ENCODE peak calls at places on chromosome 22, in six cellular contexts. One of them, this sample, is unnamed.

GRCh38 chr22:49618689-49618953 is 209.1 kb downstream of the BRD1 start:
- DNase-seq in islet precursor cell: no peak
- DNase-seq in CD4-positive, alpha-beta T cell: no peak
- DNase-seq in fibroblast of pulmonary artery: no peak
- DNase-seq in activated T-helper 9 cell treated with anti-CD3 and anti-CD28 coated beads, Interleukin-2, amount 50 U/mL, for 16 hours: no peak
- DNase-seq in lower leg skin: no peak
- DNase-seq in this sample: no peak

GRCh38 chr22:43001271-43002197 is 13.4 kb downstream of the PACSIN2 start:
- DNase-seq in islet precursor cell: no peak
- DNase-seq in CD4-positive, alpha-beta T cell: no peak
- DNase-seq in fibroblast of pulmonary artery: peak; percentile 61
- DNase-seq in activated T-helper 9 cell treated with anti-CD3 and anti-CD28 coated beads, Interleukin-2, amount 50 U/mL, for 16 hours: no peak
- DNase-seq in lower leg skin: no peak
- DNase-seq in this sample: no peak

GRCh38 chr22:37599161-37599560 is 9.5 kb upstream of the GGA1 start:
- DNase-seq in islet precursor cell: no peak
- DNase-seq in CD4-positive, alpha-beta T cell: no peak
- DNase-seq in fibroblast of pulmonary artery: no peak
- DNase-seq in activated T-helper 9 cell treated with anti-CD3 and anti-CD28 coated beads, Interleukin-2, amount 50 U/mL, for 16 hours: no peak
- DNase-seq in lower leg skin: peak; percentile 46
- DNase-seq in this sample: no peak

GRCh38 chr22:29394931-29395581 is 6.7 kb upstream of the AP1B1 start:
- DNase-seq in islet precursor cell: peak; percentile 82
- DNase-seq in CD4-positive, alpha-beta T cell: peak; percentile 44
- DNase-seq in fibroblast of pulmonary artery: peak; percentile 81
- DNase-seq in activated T-helper 9 cell treated with anti-CD3 and anti-CD28 coated beads, Interleukin-2, amount 50 U/mL, for 16 hours: peak; percentile 46
- DNase-seq in lower leg skin: peak; percentile 65
- DNase-seq in this sample: peak; percentile 77

GRCh38 chr22:19057539-19057938 is 64.7 kb downstream of the DGCR2 start:
- DNase-seq in islet precursor cell: no peak
- DNase-seq in CD4-positive, alpha-beta T cell: no peak
- DNase-seq in fibroblast of pulmonary artery: no peak
- DNase-seq in activated T-helper 9 cell treated with anti-CD3 and anti-CD28 coated beads, Interleukin-2, amount 50 U/mL, for 16 hours: no peak
- DNase-seq in lower leg skin: no peak
- DNase-seq in this sample: no peak

GRCh38 chr22:20775342-20775895 is 1.5 kb downstream of the SERPIND1 start:
- DNase-seq in islet precursor cell: no peak
- DNase-seq in CD4-positive, alpha-beta T cell: no peak
- DNase-seq in fibroblast of pulmonary artery: no peak
- DNase-seq in activated T-helper 9 cell treated with anti-CD3 and anti-CD28 coated beads, Interleukin-2, amount 50 U/mL, for 16 hours: no peak
- DNase-seq in lower leg skin: no peak
- DNase-seq in this sample: no peak

GRCh38 chr22:20420157-20420842 is 17.3 kb downstream of the SCARF2 start:
- DNase-seq in islet precursor cell: peak; percentile 35
- DNase-seq in CD4-positive, alpha-beta T cell: no peak
- DNase-seq in fibroblast of pulmonary artery: no peak
- DNase-seq in activated T-helper 9 cell treated with anti-CD3 and anti-CD28 coated beads, Interleukin-2, amount 50 U/mL, for 16 hours: no peak
- DNase-seq in lower leg skin: no peak
- DNase-seq in this sample: no peak

GRCh38 chr22:46622081-46622521 is 1.9 kb downstream of the GRAMD4 start:
- DNase-seq in islet precursor cell: no peak
- DNase-seq in CD4-positive, alpha-beta T cell: no peak
- DNase-seq in fibroblast of pulmonary artery: no peak
- DNase-seq in activated T-helper 9 cell treated with anti-CD3 and anti-CD28 coated beads, Interleukin-2, amount 50 U/mL, for 16 hours: no peak
- DNase-seq in lower leg skin: no peak
- DNase-seq in this sample: no peak

GRCh38 chr22:38924197-38924952 is 33.0 kb upstream of the APOBEC3A start:
- DNase-seq in islet precursor cell: no peak
- DNase-seq in CD4-positive, alpha-beta T cell: no peak
- DNase-seq in fibroblast of pulmonary artery: peak; percentile 90
- DNase-seq in activated T-helper 9 cell treated with anti-CD3 and anti-CD28 coated beads, Interleukin-2, amount 50 U/mL, for 16 hours: no peak
- DNase-seq in lower leg skin: peak; percentile 65
- DNase-seq in this sample: peak; percentile 85

GRCh38 chr22:39568278-39568981 is 2.1 kb upstream of the CACNA1I start:
- DNase-seq in islet precursor cell: no peak
- DNase-seq in CD4-positive, alpha-beta T cell: no peak
- DNase-seq in fibroblast of pulmonary artery: no peak
- DNase-seq in activated T-helper 9 cell treated with anti-CD3 and anti-CD28 coated beads, Interleukin-2, amount 50 U/mL, for 16 hours: no peak
- DNase-seq in lower leg skin: no peak
- DNase-seq in this sample: no peak

GRCh38 chr22:26687439-26687838 is 30.1 kb downstream of the MIAT start:
- DNase-seq in islet precursor cell: no peak
- DNase-seq in CD4-positive, alpha-beta T cell: no peak
- DNase-seq in fibroblast of pulmonary artery: no peak
- DNase-seq in activated T-helper 9 cell treated with anti-CD3 and anti-CD28 coated beads, Interleukin-2, amount 50 U/mL, for 16 hours: no peak
- DNase-seq in lower leg skin: no peak
- DNase-seq in this sample: no peak

GRCh38 chr22:26549902-26550497 is 37.7 kb upstream of the TFIP11 start:
- DNase-seq in islet precursor cell: no peak
- DNase-seq in CD4-positive, alpha-beta T cell: no peak
- DNase-seq in fibroblast of pulmonary artery: no peak
- DNase-seq in activated T-helper 9 cell treated with anti-CD3 and anti-CD28 coated beads, Interleukin-2, amount 50 U/mL, for 16 hours: no peak
- DNase-seq in lower leg skin: no peak
- DNase-seq in this sample: no peak

GRCh38 chr22:39219071-39220050 is 25.4 kb downstream of the PDGFB start:
- DNase-seq in islet precursor cell: peak; percentile 37
- DNase-seq in CD4-positive, alpha-beta T cell: no peak
- DNase-seq in fibroblast of pulmonary artery: no peak
- DNase-seq in activated T-helper 9 cell treated with anti-CD3 and anti-CD28 coated beads, Interleukin-2, amount 50 U/mL, for 16 hours: no peak
- DNase-seq in lower leg skin: no peak
- DNase-seq in this sample: no peak

GRCh38 chr22:42388130-42388797 is 43.9 kb downstream of the NFAM1 start:
- DNase-seq in islet precursor cell: no peak
- DNase-seq in CD4-positive, alpha-beta T cell: no peak
- DNase-seq in fibroblast of pulmonary artery: peak; percentile 10
- DNase-seq in activated T-helper 9 cell treated with anti-CD3 and anti-CD28 coated beads, Interleukin-2, amount 50 U/mL, for 16 hours: no peak
- DNase-seq in lower leg skin: no peak
- DNase-seq in this sample: no peak

GRCh38 chr22:25497269-25497668 is 67.2 kb upstream of the GRK3 start:
- DNase-seq in islet precursor cell: no peak
- DNase-seq in CD4-positive, alpha-beta T cell: no peak
- DNase-seq in fibroblast of pulmonary artery: peak; percentile 49
- DNase-seq in activated T-helper 9 cell treated with anti-CD3 and anti-CD28 coated beads, Interleukin-2, amount 50 U/mL, for 16 hours: no peak
- DNase-seq in lower leg skin: no peak
- DNase-seq in this sample: no peak

GRCh38 chr22:35541254-35541748 is 670 bp downstream of the RASD2 start:
- DNase-seq in islet precursor cell: no peak
- DNase-seq in CD4-positive, alpha-beta T cell: no peak
- DNase-seq in fibroblast of pulmonary artery: no peak
- DNase-seq in activated T-helper 9 cell treated with anti-CD3 and anti-CD28 coated beads, Interleukin-2, amount 50 U/mL, for 16 hours: no peak
- DNase-seq in lower leg skin: no peak
- DNase-seq in this sample: peak; percentile 18

GRCh38 chr22:37747090-37747714 is 50.4 kb downstream of the TRIOBP start:
- DNase-seq in islet precursor cell: peak; percentile 91
- DNase-seq in CD4-positive, alpha-beta T cell: no peak
- DNase-seq in fibroblast of pulmonary artery: peak; percentile 44
- DNase-seq in activated T-helper 9 cell treated with anti-CD3 and anti-CD28 coated beads, Interleukin-2, amount 50 U/mL, for 16 hours: no peak
- DNase-seq in lower leg skin: no peak
- DNase-seq in this sample: no peak

GRCh38 chr22:29454186-29454745 is 15.9 kb downstream of the RFPL1 start:
- DNase-seq in islet precursor cell: no peak
- DNase-seq in CD4-positive, alpha-beta T cell: no peak
- DNase-seq in fibroblast of pulmonary artery: no peak
- DNase-seq in activated T-helper 9 cell treated with anti-CD3 and anti-CD28 coated beads, Interleukin-2, amount 50 U/mL, for 16 hours: no peak
- DNase-seq in lower leg skin: no peak
- DNase-seq in this sample: no peak

GRCh38 chr22:20659258-20659657 is 114.7 kb upstream of the SERPIND1 start:
- DNase-seq in islet precursor cell: no peak
- DNase-seq in CD4-positive, alpha-beta T cell: no peak
- DNase-seq in fibroblast of pulmonary artery: no peak
- DNase-seq in activated T-helper 9 cell treated with anti-CD3 and anti-CD28 coated beads, Interleukin-2, amount 50 U/mL, for 16 hours: no peak
- DNase-seq in lower leg skin: no peak
- DNase-seq in this sample: no peak